ENCODE peak calls at places on chromosomes 2 and 18, in five cellular contexts. C, D, E, T and B are unnamed samples.
A peak's percentile ranks its signal among the peaks of the same experiment; 100 is the strongest.

GRCh38 chr18:79609021-79609461 is 70.6 kb upstream of the CTDP1 start:
- DNase-seq in C (peak; percentile 37), D (no peak), T (no peak), E (no peak), B (no peak)

GRCh38 chr2:179460530-179460929 is 195.9 kb upstream of the SESTD1 start:
- DNase-seq in E (peak; percentile 67), C (no peak), T (no peak), D (no peak), B (no peak)

GRCh38 chr18:77105680-77106079 is 26.9 kb downstream of the MBP start:
- DNase-seq in T (no peak), D (no peak), C (no peak), E (no peak), B (no peak)

GRCh38 chr2:199223791-199224190 is 233.9 kb downstream of the SATB2 start:
- DNase-seq in D (no peak), E (no peak), C (no peak), T (no peak), B (no peak)

GRCh38 chr18:21167641-21168372 is 56.2 kb upstream of the ROCK1 start:
- DNase-seq in D (peak; percentile 84), C (no peak), T (peak; percentile 39), E (peak; percentile 78), B (no peak)

GRCh38 chr18:77123313-77124231 is 9.0 kb downstream of the MBP start:
- DNase-seq in E (no peak), D (no peak), T (no peak), C (no peak), B (no peak)

GRCh38 chr18:62239475-62239874 is 52.4 kb downstream of the RELCH start:
- DNase-seq in T (no peak), E (no peak), C (no peak), D (no peak), B (no peak)

GRCh38 chr2:196466581-196466980 is 172.9 kb upstream of the CCDC150 start:
- DNase-seq in E (no peak), D (no peak), T (no peak), C (no peak), B (no peak)

GRCh38 chr2:133885847-133886246 is 317.6 kb upstream of the NCKAP5 start:
- DNase-seq in C (no peak), T (no peak), D (no peak), E (no peak), B (no peak)

GRCh38 chr2:170300993-170301392 is 123.0 kb downstream of the MYO3B start:
- DNase-seq in E (no peak), D (no peak), T (no peak), C (no peak), B (no peak)

GRCh38 chr18:7105943-7106342 is 11.7 kb downstream of the LAMA1 start:
- DNase-seq in E (no peak), T (no peak), C (no peak), D (no peak), B (no peak)

GRCh38 chr2:202025816-202026215 is 7.8 kb upstream of the FZD7 start:
- DNase-seq in E (no peak), D (no peak), C (no peak), T (no peak), B (no peak)

GRCh38 chr2:73268831-73269685 is 15.2 kb downstream of the FBXO41 start:
- DNase-seq in D (peak; percentile 44), C (peak; percentile 61), T (peak; percentile 50), E (peak; percentile 82), B (peak; percentile 64)

GRCh38 chr2:226730487-226730886 is 69.1 kb downstream of the IRS1 start:
- DNase-seq in D (no peak), T (no peak), C (no peak), E (no peak), B (no peak)
- TF ChIP-seq CTCF in D (no peak), T (no peak), C (no peak), E (peak; percentile 22), B (no peak)

GRCh38 chr2:223933098-223933800 is 11.9 kb downstream of the WDFY1 start:
- DNase-seq in T (no peak), E (no peak), D (no peak), C (no peak), B (no peak)
- H3K4me1 ChIP-seq in T (peaks cover 39% of the 10 kb centered on the region), E (peaks cover 24% of the 10 kb centered on the region), D (peaks cover 4% of the 10 kb centered on the region), C (peaks cover under 1% of the 10 kb centered on the region), B (peaks cover 14% of the 10 kb centered on the region)

GRCh38 chr2:240570531-240571313 is 2.4 kb downstream of the RNPEPL1 start:
- DNase-seq in E (no peak), C (no peak), D (no peak), T (no peak), B (no peak)

GRCh38 chr2:240571314-240571973 is 3.2 kb downstream of the RNPEPL1 start:
- DNase-seq in T (no peak), E (no peak), C (no peak), D (no peak), B (no peak)

GRCh38 chr2:240568678-240569522 is 616 bp downstream of the RNPEPL1 start:
- DNase-seq in C (peak; percentile 55), E (peak; percentile 85), T (peak; percentile 68), D (peak; percentile 59), B (peak; percentile 56)

GRCh38 chr2:240569523-240569997 is 1.3 kb downstream of the RNPEPL1 start:
- DNase-seq in D (no peak), T (no peak), C (no peak), E (no peak), B (no peak)

GRCh38 chr2:240569998-240570530 is 1.8 kb downstream of the RNPEPL1 start:
- DNase-seq in T (no peak), C (no peak), D (no peak), E (no peak), B (no peak)
- H3K4me3 ChIP-seq in T (peak overlapping the region; percentile 82), C (peak overlapping the region; percentile 67), D (no peak overlapping the region), E (no peak overlapping the region), B (peak overlapping the region; percentile 77)

GRCh38 chr2:209463226-209463625 is 39.4 kb downstream of the MAP2 start:
- DNase-seq in D (no peak), E (no peak), C (no peak), T (no peak), B (no peak)
- TF ChIP-seq CTCF in D (no peak), E (peak; percentile 19), C (no peak), T (no peak), B (no peak)

GRCh38 chr2:101737478-101738240 is 40.2 kb downstream of the MAP4K4 start:
- DNase-seq in C (no peak), D (no peak), E (peak; percentile 48), T (no peak), B (no peak)
- H3K4me1 ChIP-seq in C (peaks cover 16% of the 10 kb centered on the region), D (peaks cover 10% of the 10 kb centered on the region), E (peaks cover 56% of the 10 kb centered on the region), T (peaks cover 37% of the 10 kb centered on the region), B (peaks cover 69% of the 10 kb centered on the region)

DNA sequence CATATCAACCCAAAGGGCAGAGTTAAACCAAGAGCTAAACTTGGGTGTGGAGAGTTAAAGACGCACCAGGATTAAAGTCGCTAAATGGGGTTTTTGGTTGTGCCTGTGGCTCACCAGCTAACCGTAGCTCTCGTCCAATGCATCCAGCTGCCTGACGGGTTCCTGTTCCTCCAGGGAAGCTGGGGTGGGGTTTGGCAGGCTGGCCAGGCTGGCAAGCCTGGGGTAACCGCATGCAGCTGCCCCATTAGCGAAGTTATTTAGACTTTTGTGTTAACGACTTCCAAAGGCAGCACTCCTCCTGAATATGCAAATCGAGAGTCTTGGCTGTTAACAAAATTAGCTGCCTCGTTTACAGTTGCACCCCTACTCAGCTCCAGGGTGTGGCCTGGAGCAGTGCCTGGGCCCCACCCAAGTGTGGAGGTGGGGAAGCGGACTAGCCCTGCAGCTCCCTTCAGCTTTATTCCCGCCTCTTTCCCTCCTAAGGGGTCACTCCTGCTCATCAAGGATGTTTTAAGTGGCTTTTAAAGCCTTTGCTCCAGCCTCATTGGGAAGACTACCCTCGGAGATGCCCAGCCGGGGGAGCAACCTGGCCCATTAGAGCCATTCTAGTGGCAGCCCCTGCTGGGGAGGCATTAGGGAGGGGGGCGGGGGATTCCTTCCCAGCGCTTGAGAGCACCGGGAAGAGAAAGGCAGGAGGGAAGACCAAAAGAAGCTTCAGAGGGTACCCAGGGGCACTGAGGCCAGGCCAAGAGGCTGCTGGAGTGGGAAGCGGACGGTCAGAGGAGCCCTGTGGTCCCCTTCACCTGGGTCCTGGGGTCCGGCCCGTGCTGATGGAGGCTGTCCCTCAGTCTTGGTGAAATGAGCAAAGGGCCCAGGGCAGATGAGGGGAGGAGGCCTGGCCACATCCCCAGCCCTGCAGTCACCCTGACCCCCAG is 204.1 kb downstream of the CELF4 start:
- DNase-seq in C (no peak), D (no peak), E (no peak), T (no peak), B (no peak)
- H3K4me3 ChIP-seq in C (no peak overlapping the region), D (no peak overlapping the region), E (no peak overlapping the region), T (no peak overlapping the region), B (no peak overlapping the region)